ENCODE peak calls at places on chromosome 12, in six cellular contexts. K is stimulated activated CD8-positive, alpha-beta memory T cell treated with anti-CD3 and anti-CD28 coated beads, Interleukin-7, amount 100 ng/mL, for 24 hours; J is T-helper 1 cell; Z is mesothelial cell of epicardium; R is activated CD8-positive, alpha-beta memory T cell treated with anti-CD3 and anti-CD28 coated beads for 48 hours; C is COR-L47. W is an unnamed sample.

GRCh38 chr12:122793685-122794106 is 19.3 kb downstream of the CCDC62 start:
- DNase-seq in Z (no peak), K (no peak), C (peak), R (no peak), J (peak), W (peak)

GRCh38 chr12:79547735-79548347 is 142.9 kb downstream of the PAWR start:
- DNase-seq in Z (no peak), C (peak), R (no peak), J (no peak), K (no peak), W (peak)

GRCh38 chr12:113087193-113087592 is 30.7 kb downstream of the DTX1 start:
- DNase-seq in C (no peak), K (no peak), R (no peak), Z (no peak), J (no peak), W (no peak)

GRCh38 chr12:114408881-114409795 is 3.2 kb upstream of the TBX5 start:
- DNase-seq in K (no peak), J (no peak), C (no peak), R (no peak), Z (no peak), W (peak)

GRCh38 chr12:123363743-123364531 is 710 bp downstream of the SBNO1 start:
- DNase-seq in Z (peak), R (peak), C (no peak), J (peak), K (peak), W (peak)

GRCh38 chr12:52794479-52795331 is 1.2 kb downstream of the KRT3 start:
- DNase-seq in K (no peak), C (no peak), J (no peak), R (no peak), Z (no peak), W (no peak)

GRCh38 chr12:19095869-19096480 is 33.6 kb upstream of the PLEKHA5 start:
- DNase-seq in K (no peak), J (no peak), R (no peak), Z (no peak), C (no peak), W (no peak)

GRCh38 chr12:117660896-117661295 is 299.5 kb upstream of the NOS1 start:
- DNase-seq in J (no peak), R (no peak), Z (no peak), C (no peak), K (no peak), W (no peak)

GRCh38 chr12:47729233-47729632 is 3.9 kb upstream of the ENDOU start:
- DNase-seq in C (no peak), Z (no peak), R (no peak), J (no peak), K (no peak), W (no peak)

GRCh38 chr12:76223869-76224268 is 124.3 kb downstream of the BBS10 start:
- DNase-seq in Z (no peak), K (no peak), R (no peak), C (no peak), J (no peak), W (peak)

GRCh38 chr12:26239508-26240328 is 44.3 kb downstream of the SSPN start:
- DNase-seq in R (no peak), Z (no peak), K (no peak), J (no peak), C (no peak), W (peak)

GRCh38 chr12:62466018-62466595 is 519 bp upstream of the MON2 start:
- DNase-seq in J (peak), R (no peak), C (no peak), Z (peak), K (no peak), W (peak)

GRCh38 chr12:81639196-81639595 is 120.0 kb downstream of the PPFIA2 start:
- DNase-seq in J (no peak), R (no peak), Z (no peak), C (no peak), K (no peak), W (no peak)

GRCh38 chr12:22437031-22437806 is 102.7 kb upstream of the ST8SIA1 start:
- DNase-seq in J (no peak), Z (no peak), K (no peak), C (no peak), R (no peak), W (no peak)

GRCh38 chr12:107446476-107446875 is 239.1 kb upstream of the PWP1 start:
- DNase-seq in J (no peak), Z (no peak), R (no peak), K (no peak), C (no peak), W (no peak)

GRCh38 chr12:119686776-119687175 is 18.8 kb downstream of the PRKAB1 start:
- DNase-seq in J (no peak), K (no peak), Z (no peak), R (no peak), C (no peak), W (no peak)

GRCh38 chr12:11901687-11902524 is 168.8 kb upstream of the BCL2L14 start:
- DNase-seq in K (no peak), R (no peak), C (no peak), Z (no peak), J (no peak), W (no peak)

GRCh38 chr12:19139795-19140194 is 10.3 kb downstream of the PLEKHA5 start:
- DNase-seq in C (no peak), J (no peak), Z (no peak), R (no peak), K (no peak), W (no peak)

GRCh38 chr12:132204064-132204821 is 60.0 kb downstream of the NOC4L start:
- DNase-seq in R (no peak), Z (no peak), K (no peak), C (no peak), J (no peak), W (no peak)

GRCh38 chr12:11497438-11497837 is 102.1 kb upstream of the PRB2 start:
- DNase-seq in J (no peak), C (no peak), R (no peak), Z (no peak), K (no peak), W (no peak)

GRCh38 chr12:132354982-132355680 is 25.7 kb upstream of the GALNT9 start:
- DNase-seq in K (no peak), J (no peak), C (no peak), Z (no peak), R (no peak), W (no peak)

GRCh38 chr12:84793558-84794367 is 118.8 kb downstream of the SLC6A15 start:
- DNase-seq in C (no peak), J (no peak), R (no peak), Z (no peak), K (no peak), W (no peak)

GRCh38 chr12:125121095-125121494 is 55.9 kb downstream of the AACS start:
- DNase-seq in R (no peak), J (no peak), C (no peak), Z (no peak), K (no peak), W (no peak)

W was measured in lung microvascular endothelial cell.